ENCODE peak calls at places on chromosomes 6 and 20, in four cellular contexts. X is psoas muscle, W is tibial nerve, S is ascending aorta. A is an unnamed sample.

GRCh38 chr6:27183082-27183832 is 64.2 kb upstream of the PRSS16 start:
- DNase-seq in W (no peak), S (no peak), X (no peak), A (no peak)

GRCh38 chr6:102717737-102718427 is 1324.4 kb downstream of the GRIK2 start:
- DNase-seq in S (no peak), X (no peak), W (no peak), A (no peak)

GRCh38 chr20:5586720-5587119 is 163.5 kb upstream of the SHLD1 start:
- DNase-seq in X (no peak), W (no peak), S (no peak), A (no peak)

GRCh38 chr20:55961351-55962320 is 43.7 kb downstream of the CBLN4 start:
- DNase-seq in S (no peak), W (peak; percentile 58), X (no peak), A (no peak)

GRCh38 chr6:136719280-136720044 is 72.8 kb downstream of the MAP3K5 start:
- DNase-seq in W (no peak), S (no peak), X (no peak), A (no peak)

GRCh38 chr6:150243620-150244314 is 100.9 kb downstream of the PPP1R14C start:
- DNase-seq in W (no peak), S (no peak), X (no peak), A (no peak)

GRCh38 chr6:113169484-113169883 is 687.7 kb upstream of the MARCKS start:
- DNase-seq in W (no peak), S (no peak), X (no peak), A (no peak)

GRCh38 chr6:144528605-144529425 is 243.7 kb downstream of the UTRN start:
- DNase-seq in W (no peak), S (no peak), X (no peak), A (no peak)

GRCh38 chr6:90978046-90978445 is 391.2 kb upstream of the MAP3K7 start:
- DNase-seq in W (no peak), S (no peak), X (no peak), A (no peak)

GRCh38 chr6:42450314-42451145 is 1.2 kb downstream of the TRERF1 start:
- DNase-seq in W (no peak), S (no peak), X (no peak), A (peak; percentile 30)

GRCh38 chr6:107154131-107154906 is 39.0 kb upstream of the BEND3 start:
- DNase-seq in W (no peak), S (no peak), X (no peak), A (no peak)

GRCh38 chr6:83285917-83286316 is 92.8 kb downstream of the RWDD2A start:
- DNase-seq in W (no peak), X (no peak), S (no peak), A (no peak)

GRCh38 chr6:26457407-26457795 is 354 bp upstream of the BTN2A1 start:
- DNase-seq in S (no peak), W (no peak), X (peak; percentile 56), A (no peak)

GRCh38 chr20:51046021-51046985 is 23.4 kb upstream of the KCNG1 start:
- DNase-seq in X (no peak), W (no peak), S (no peak), A (no peak)

GRCh38 chr6:89449182-89449581 is 16.2 kb downstream of the ANKRD6 start:
- DNase-seq in S (no peak), W (no peak), X (no peak), A (no peak)

GRCh38 chr6:75266716-75267291 is 17.8 kb downstream of the TMEM30A start:
- DNase-seq in X (no peak), S (no peak), W (no peak), A (peak; percentile 49)

GRCh38 chr6:28940859-28941680 is 17.3 kb upstream of the TRIM27 start:
- DNase-seq in W (peak; percentile 91), X (peak; percentile 67), S (peak; percentile 31), A (peak; percentile 54)

GRCh38 chr6:45813943-45814342 is 201.7 kb downstream of the CLIC5 start:
- DNase-seq in X (no peak), W (no peak), S (no peak), A (no peak)

GRCh38 chr20:37407573-37408002 is 61.6 kb downstream of the SRC start:
- DNase-seq in S (no peak), W (no peak), X (no peak), A (no peak)

GRCh38 chr6:99467509-99468106 is 42.5 kb upstream of the PNISR start:
- DNase-seq in X (no peak), S (no peak), W (no peak), A (peak; percentile 43)

GRCh38 chr20:32968833-32969241 is 35.4 kb downstream of the SUN5 start:
- DNase-seq in S (no peak), W (no peak), X (no peak), A (no peak)

GRCh38 chr6:67129780-67130179 is 1422.8 kb upstream of the EYS start:
- DNase-seq in S (no peak), W (no peak), X (no peak), A (no peak)

GRCh38 chr20:40562031-40562430 is 127.0 kb downstream of the MAFB start:
- DNase-seq in W (no peak), S (peak; percentile 39), X (no peak), A (peak; percentile 47)

GRCh38 chr6:2817778-2818443 is 23.8 kb downstream of the SERPINB1 start:
- DNase-seq in W (no peak), S (no peak), X (no peak), A (peak; percentile 70)

GRCh38 chr6:156562636-156563035 is 214.5 kb upstream of the ARID1B start:
- DNase-seq in W (no peak), X (no peak), S (no peak), A (no peak)

GRCh38 chr20:23566199-23566932 is 1.9 kb downstream of the CST9L start:
- DNase-seq in W (no peak), X (no peak), S (no peak), A (no peak)

GRCh38 chr6:17431581-17431980 is 38.2 kb downstream of the CAP2 start:
- DNase-seq in X (no peak), S (no peak), W (no peak), A (no peak)

GRCh38 chr20:49904440-49905214 is 10.7 kb downstream of the SPATA2 start:
- DNase-seq in W (no peak), X (no peak), S (no peak), A (no peak)

GRCh38 chr20:40963505-40963845 is 65.1 kb upstream of the TOP1 start:
- DNase-seq in S (no peak), W (no peak), X (no peak), A (no peak)

GRCh38 chr20:51584116-51584515 is 41.6 kb upstream of the NFATC2 start:
- DNase-seq in W (no peak), X (no peak), S (no peak), A (no peak)

GRCh38 chr20:57435105-57435497 is 43.9 kb downstream of the RBM38 start:
- DNase-seq in X (no peak), W (no peak), S (no peak), A (no peak)

GRCh38 chr6:50965495-50965894 is 146.8 kb downstream of the TFAP2B start:
- DNase-seq in S (no peak), W (no peak), X (no peak), A (no peak)

GRCh38 chr6:2794171-2794730 is 29.1 kb downstream of the WRNIP1 start:
- DNase-seq in X (no peak), S (no peak), W (no peak), A (peak; percentile 22)

GRCh38 chr20:21767739-21768223 is 62.3 kb downstream of the PAX1 start:
- DNase-seq in S (no peak), W (no peak), X (no peak), A (no peak)
- TF ChIP-seq CTCF in S (no peak), W (peak; percentile 13), X (no peak), A (peak; percentile 14)

DNA sequence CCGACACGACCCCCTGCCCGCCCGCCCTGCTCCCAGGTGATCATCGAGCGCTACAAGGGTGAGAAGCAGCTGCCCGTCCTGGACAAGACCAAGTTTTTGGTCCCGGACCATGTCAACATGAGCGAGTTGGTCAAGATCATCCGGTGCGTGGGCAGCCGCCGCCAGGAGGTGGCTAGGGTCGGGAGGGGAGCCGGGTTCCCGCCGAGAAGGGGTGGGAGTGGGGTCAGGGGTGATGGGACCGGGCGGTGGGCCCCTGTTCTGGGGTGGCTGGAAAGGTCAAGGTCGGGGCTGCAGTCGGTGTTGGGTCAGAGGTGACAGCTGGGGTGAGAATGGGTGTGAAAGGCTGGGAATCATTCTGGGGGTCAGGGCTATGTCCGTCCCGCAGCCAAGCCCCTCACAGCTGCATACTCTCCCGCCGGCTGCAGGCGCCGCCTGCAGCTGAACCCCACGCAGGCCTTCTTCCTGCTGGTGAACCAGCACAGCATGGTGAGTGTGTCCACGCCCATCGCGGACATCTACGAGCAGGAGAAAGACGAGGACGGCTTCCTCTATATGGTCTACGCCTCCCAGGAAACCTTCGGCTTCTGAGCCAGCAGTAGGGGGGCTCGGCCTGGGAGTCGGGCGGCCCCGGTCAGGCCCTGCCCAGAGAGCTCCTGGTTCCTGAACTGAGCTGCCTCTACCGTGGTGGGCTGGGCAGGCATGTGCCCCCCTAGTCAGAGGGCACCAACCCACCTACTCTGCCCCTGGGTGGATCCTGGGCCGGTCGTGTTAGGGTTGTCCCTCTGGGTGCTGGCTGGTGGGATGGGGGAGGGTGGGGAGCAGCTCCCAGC is 1.0 kb downstream of the MAP1LC3A start:
- DNase-seq in X (peak; percentile 66), S (no peak), W (peak; percentile 14), A (no peak)
- H3K27ac ChIP-seq in X (peak overlapping the region; percentile 86), S (peak overlapping the region; percentile 99), W (peak overlapping the region; percentile 99), A (peak overlapping the region; percentile 74)

GRCh38 chr6:129565331-129565730 is 144.6 kb downstream of the ARHGAP18 start:
- DNase-seq in X (no peak), S (no peak), W (no peak), A (no peak)

GRCh38 chr6:129568015-129568414 is 142.0 kb downstream of the ARHGAP18 start:
- DNase-seq in W (no peak), X (no peak), S (no peak), A (no peak)

GRCh38 chr6:129567374-129567773 is 142.6 kb downstream of the ARHGAP18 start:
- DNase-seq in W (peak; percentile 29), S (no peak), X (no peak), A (peak; percentile 4)
- TF ChIP-seq CTCF in W (peak; percentile 32), S (no peak), X (no peak), A (no peak)

GRCh38 chr6:104306206-104306605 is 553.5 kb downstream of the HACE1 start:
- DNase-seq in W (no peak), S (no peak), X (no peak), A (no peak)
- H3K27ac ChIP-seq in W (no peak overlapping the region), S (no peak overlapping the region), X (no peak overlapping the region), A (no peak overlapping the region)

GRCh38 chr6:39114707-39115599 is at the start of gene SAYSD1:
- DNase-seq in S (peak; percentile 55), W (peak; percentile 76), X (peak; percentile 96), A (peak; percentile 92)
- TF ChIP-seq CTCF in S (no peak), W (no peak), X (no peak), A (no peak)

GRCh38 chr20:63787302-63787701 is 43.8 kb downstream of the ZBTB46 start:
- DNase-seq in S (no peak), X (no peak), W (no peak), A (no peak)
- H3K27ac ChIP-seq in S (no peak overlapping the region), X (no peak overlapping the region), W (no peak overlapping the region), A (no peak overlapping the region)

GRCh38 chr6:142756215-142756630 is 188.8 kb downstream of the HIVEP2 start:
- DNase-seq in S (no peak), X (no peak), W (no peak), A (peak; percentile 30)
- TF ChIP-seq CTCF in S (no peak), X (no peak), W (no peak), A (no peak)

GRCh38 chr6:153790048-153790447 is 249.0 kb upstream of the OPRM1 start:
- DNase-seq in X (no peak), S (peak; percentile 9), W (no peak), A (peak; percentile 22)

GRCh38 chr6:153781306-153781705 is 257.7 kb upstream of the OPRM1 start:
- DNase-seq in S (no peak), X (no peak), W (no peak), A (no peak)

GRCh38 chr6:153790881-153791473 is 248.1 kb upstream of the OPRM1 start:
- DNase-seq in S (no peak), X (no peak), W (no peak), A (no peak)

GRCh38 chr6:153787341-153787606 is 251.8 kb upstream of the OPRM1 start:
- DNase-seq in X (no peak), W (no peak), S (no peak), A (no peak)
- H3K27ac ChIP-seq in X (no peak overlapping the region), W (no peak overlapping the region), S (no peak overlapping the region), A (no peak overlapping the region)